ENCODE peak calls at places on chromosomes 7 and 10, in seven cellular contexts. One of them, this sample, is unnamed.

GRCh38 chr10:71342850-71343773 is 24.1 kb downstream of the SLC29A3 start:
- DNase-seq in fibroblast of lung: peak
- DNase-seq in astrocyte: no peak
- DNase-seq in upper lobe of right lung: no peak
- DNase-seq in right lobe of liver: peak
- DNase-seq in Caco-2: peak
- DNase-seq in Panc1: no peak
- DNase-seq in this sample: peak

GRCh38 chr7:2114052-2114451 is 118.7 kb downstream of the MAD1L1 start:
- DNase-seq in Caco-2: no peak
- DNase-seq in upper lobe of right lung: no peak
- DNase-seq in Panc1: no peak
- DNase-seq in fibroblast of lung: peak
- DNase-seq in astrocyte: peak
- DNase-seq in right lobe of liver: no peak
- DNase-seq in this sample: peak

GRCh38 chr10:17212802-17213204 is 11.3 kb upstream of the TRDMT1 start:
- DNase-seq in upper lobe of right lung: no peak
- DNase-seq in astrocyte: no peak
- DNase-seq in fibroblast of lung: no peak
- DNase-seq in right lobe of liver: no peak
- DNase-seq in Panc1: no peak
- DNase-seq in Caco-2: no peak
- DNase-seq in this sample: no peak

GRCh38 chr10:119041332-119041731 is 11.8 kb downstream of the NANOS1 start:
- DNase-seq in upper lobe of right lung: no peak
- DNase-seq in right lobe of liver: no peak
- DNase-seq in Caco-2: no peak
- DNase-seq in fibroblast of lung: no peak
- DNase-seq in astrocyte: no peak
- DNase-seq in Panc1: no peak
- DNase-seq in this sample: no peak

GRCh38 chr7:28135296-28135695 is 45.3 kb downstream of the JAZF1 start:
- DNase-seq in Panc1: no peak
- DNase-seq in astrocyte: no peak
- DNase-seq in upper lobe of right lung: no peak
- DNase-seq in fibroblast of lung: peak
- DNase-seq in right lobe of liver: no peak
- DNase-seq in Caco-2: no peak
- DNase-seq in this sample: no peak

GRCh38 chr7:117949232-117949631 is 76.0 kb upstream of the CTTNBP2 start:
- DNase-seq in right lobe of liver: no peak
- DNase-seq in fibroblast of lung: peak
- DNase-seq in Panc1: no peak
- DNase-seq in upper lobe of right lung: no peak
- DNase-seq in Caco-2: no peak
- DNase-seq in astrocyte: peak
- DNase-seq in this sample: no peak

GRCh38 chr10:75662715-75663114 is 231.3 kb downstream of the LRMDA start:
- DNase-seq in right lobe of liver: peak
- DNase-seq in Caco-2: no peak
- DNase-seq in astrocyte: peak
- DNase-seq in upper lobe of right lung: no peak
- DNase-seq in fibroblast of lung: peak
- DNase-seq in Panc1: no peak
- DNase-seq in this sample: peak

GRCh38 chr7:934469-935320 is 19.8 kb downstream of the ADAP1 start:
- DNase-seq in upper lobe of right lung: peak
- DNase-seq in Caco-2: no peak
- DNase-seq in astrocyte: no peak
- DNase-seq in right lobe of liver: no peak
- DNase-seq in fibroblast of lung: no peak
- DNase-seq in Panc1: no peak
- DNase-seq in this sample: no peak

GRCh38 chr10:128418819-128419218 is 292.6 kb upstream of the MKI67 start:
- DNase-seq in upper lobe of right lung: no peak
- DNase-seq in fibroblast of lung: no peak
- DNase-seq in Panc1: no peak
- DNase-seq in astrocyte: no peak
- DNase-seq in right lobe of liver: no peak
- DNase-seq in Caco-2: no peak
- DNase-seq in this sample: no peak

GRCh38 chr7:29189743-29190201 is 4.8 kb upstream of the CHN2 start:
- DNase-seq in upper lobe of right lung: peak
- DNase-seq in Caco-2: peak
- DNase-seq in astrocyte: peak
- DNase-seq in Panc1: peak
- DNase-seq in right lobe of liver: peak
- DNase-seq in fibroblast of lung: peak
- DNase-seq in this sample: peak

GRCh38 chr7:130365511-130366441 is 14.5 kb upstream of the CPA1 start:
- DNase-seq in fibroblast of lung: peak
- DNase-seq in upper lobe of right lung: no peak
- DNase-seq in Caco-2: peak
- DNase-seq in Panc1: no peak
- DNase-seq in right lobe of liver: no peak
- DNase-seq in astrocyte: peak
- DNase-seq in this sample: peak

GRCh38 chr7:133484135-133484534 is 231.3 kb downstream of the EXOC4 start:
- DNase-seq in astrocyte: peak
- DNase-seq in upper lobe of right lung: no peak
- DNase-seq in fibroblast of lung: peak
- DNase-seq in right lobe of liver: no peak
- DNase-seq in Caco-2: no peak
- DNase-seq in Panc1: no peak
- DNase-seq in this sample: no peak

GRCh38 chr10:70492786-70493659 is 14.5 kb downstream of the PALD1 start:
- DNase-seq in Panc1: no peak
- DNase-seq in Caco-2: no peak
- DNase-seq in fibroblast of lung: peak
- DNase-seq in right lobe of liver: no peak
- DNase-seq in astrocyte: peak
- DNase-seq in upper lobe of right lung: no peak
- DNase-seq in this sample: peak

GRCh38 chr10:54703086-54703485 is 97.9 kb downstream of the PCDH15 start:
- DNase-seq in Caco-2: no peak
- DNase-seq in right lobe of liver: no peak
- DNase-seq in Panc1: no peak
- DNase-seq in astrocyte: peak
- DNase-seq in fibroblast of lung: peak
- DNase-seq in upper lobe of right lung: no peak
- DNase-seq in this sample: no peak

GRCh38 chr7:148173296-148173695 is 417.3 kb upstream of the C7orf33 start:
- DNase-seq in Panc1: no peak
- DNase-seq in fibroblast of lung: no peak
- DNase-seq in upper lobe of right lung: no peak
- DNase-seq in right lobe of liver: no peak
- DNase-seq in Caco-2: no peak
- DNase-seq in astrocyte: no peak
- DNase-seq in this sample: no peak

GRCh38 chr10:111996103-111996502 is 187.5 kb downstream of the GPAM start:
- DNase-seq in fibroblast of lung: no peak
- DNase-seq in astrocyte: no peak
- DNase-seq in right lobe of liver: no peak
- DNase-seq in Caco-2: no peak
- DNase-seq in upper lobe of right lung: no peak
- DNase-seq in Panc1: no peak
- DNase-seq in this sample: no peak

DNA sequence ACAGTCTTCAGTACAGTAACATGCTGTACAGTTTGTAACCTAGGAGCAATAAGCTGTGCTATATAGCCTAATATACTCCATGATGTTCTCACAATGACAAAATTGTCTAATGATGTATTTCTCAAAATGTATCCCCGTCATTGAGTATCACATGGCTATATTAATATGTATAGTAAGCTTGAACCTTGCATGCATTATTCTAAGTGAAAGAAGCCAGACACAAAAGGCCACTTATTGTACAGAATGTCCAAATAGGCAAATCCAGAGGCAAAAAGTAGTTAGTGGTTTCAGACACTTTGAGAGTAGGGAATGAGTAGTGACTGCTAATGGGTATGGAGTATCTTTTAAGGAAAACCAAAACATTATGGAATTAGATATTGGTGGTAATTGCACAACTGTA is 545.1 kb downstream of the ATRNL1 start:
- DNase-seq in right lobe of liver: no peak
- DNase-seq in Caco-2: no peak
- DNase-seq in upper lobe of right lung: no peak
- DNase-seq in Panc1: no peak
- DNase-seq in fibroblast of lung: no peak
- DNase-seq in astrocyte: no peak
- DNase-seq in this sample: no peak
- TF ChIP-seq CTCF in right lobe of liver: no peak
- TF ChIP-seq CTCF in Caco-2: no peak
- TF ChIP-seq CTCF in upper lobe of right lung: no peak
- TF ChIP-seq CTCF in Panc1: no peak
- TF ChIP-seq CTCF in fibroblast of lung: no peak
- TF ChIP-seq CTCF in astrocyte: no peak
- TF ChIP-seq CTCF in this sample: no peak

DNA sequence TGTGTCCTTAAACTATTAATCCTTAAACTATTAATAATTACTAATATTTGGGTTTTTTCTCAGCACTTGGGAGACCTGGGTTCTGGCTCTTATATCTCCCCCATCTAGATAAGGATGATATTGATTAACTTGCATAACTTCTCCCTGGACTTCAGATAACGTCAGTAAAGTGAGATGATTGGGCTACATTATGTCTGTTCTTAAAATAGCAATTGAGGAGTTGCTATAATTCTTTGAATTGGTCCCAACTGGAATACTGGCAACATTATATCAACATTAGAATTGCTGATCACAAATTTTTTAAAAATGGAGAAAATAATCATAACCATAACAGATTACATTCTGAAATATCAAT is 1.9 kb downstream of the APBB1IP start:
- DNase-seq in Panc1: no peak
- DNase-seq in right lobe of liver: no peak
- DNase-seq in upper lobe of right lung: no peak
- DNase-seq in astrocyte: no peak
- DNase-seq in fibroblast of lung: no peak
- DNase-seq in Caco-2: no peak
- DNase-seq in this sample: no peak
- H3K4me3 ChIP-seq in Panc1: no peak
- H3K4me3 ChIP-seq in right lobe of liver: peak
- H3K4me3 ChIP-seq in upper lobe of right lung: peak
- H3K4me3 ChIP-seq in astrocyte: no peak
- H3K4me3 ChIP-seq in fibroblast of lung: no peak
- H3K4me3 ChIP-seq in Caco-2: no peak
- H3K4me3 ChIP-seq in this sample: peak

GRCh38 chr7:48009257-48009656 is 19.6 kb downstream of the SUN3 start:
- DNase-seq in Caco-2: no peak
- DNase-seq in fibroblast of lung: no peak
- DNase-seq in astrocyte: no peak
- DNase-seq in upper lobe of right lung: no peak
- DNase-seq in right lobe of liver: no peak
- DNase-seq in Panc1: no peak
- DNase-seq in this sample: no peak
- TF ChIP-seq CTCF in Caco-2: no peak
- TF ChIP-seq CTCF in fibroblast of lung: no peak
- TF ChIP-seq CTCF in astrocyte: no peak
- TF ChIP-seq CTCF in upper lobe of right lung: no peak
- TF ChIP-seq CTCF in right lobe of liver: no peak
- TF ChIP-seq CTCF in Panc1: no peak
- TF ChIP-seq CTCF in this sample: no peak

GRCh38 chr7:25124485-25125136 is 449 bp downstream of the CYCS start:
- DNase-seq in upper lobe of right lung: no peak
- DNase-seq in Caco-2: peak
- DNase-seq in astrocyte: peak
- DNase-seq in fibroblast of lung: no peak
- DNase-seq in right lobe of liver: peak
- DNase-seq in Panc1: no peak
- DNase-seq in this sample: peak
- H3K4me3 ChIP-seq in upper lobe of right lung: peak
- H3K4me3 ChIP-seq in Caco-2: peak
- H3K4me3 ChIP-seq in astrocyte: peak
- H3K4me3 ChIP-seq in fibroblast of lung: peak
- H3K4me3 ChIP-seq in right lobe of liver: peak
- H3K4me3 ChIP-seq in Panc1: peak
- H3K4me3 ChIP-seq in this sample: peak

GRCh38 chr7:128209229-128210035 is 31.6 kb upstream of the LEP start:
- DNase-seq in fibroblast of lung: peak
- DNase-seq in upper lobe of right lung: peak
- DNase-seq in astrocyte: peak
- DNase-seq in Caco-2: peak
- DNase-seq in Panc1: peak
- DNase-seq in right lobe of liver: peak
- DNase-seq in this sample: peak

GRCh38 chr7:128210590-128211570 is 30.2 kb upstream of the LEP start:
- DNase-seq in right lobe of liver: peak
- DNase-seq in astrocyte: no peak
- DNase-seq in fibroblast of lung: no peak
- DNase-seq in Caco-2: no peak
- DNase-seq in Panc1: no peak
- DNase-seq in upper lobe of right lung: no peak
- DNase-seq in this sample: no peak

GRCh38 chr7:128211626-128212025 is 29.5 kb upstream of the LEP start:
- DNase-seq in astrocyte: no peak
- DNase-seq in Caco-2: no peak
- DNase-seq in fibroblast of lung: no peak
- DNase-seq in Panc1: no peak
- DNase-seq in right lobe of liver: no peak
- DNase-seq in upper lobe of right lung: no peak
- DNase-seq in this sample: no peak

GRCh38 chr7:128207609-128208008 is 33.5 kb upstream of the LEP start:
- DNase-seq in upper lobe of right lung: no peak
- DNase-seq in Panc1: no peak
- DNase-seq in Caco-2: no peak
- DNase-seq in astrocyte: no peak
- DNase-seq in fibroblast of lung: no peak
- DNase-seq in right lobe of liver: no peak
- DNase-seq in this sample: no peak

GRCh38 chr7:128210036-128210347 is 31.1 kb upstream of the LEP start:
- DNase-seq in Panc1: no peak
- DNase-seq in right lobe of liver: peak
- DNase-seq in upper lobe of right lung: no peak
- DNase-seq in fibroblast of lung: no peak
- DNase-seq in astrocyte: no peak
- DNase-seq in Caco-2: no peak
- DNase-seq in this sample: no peak
- TF ChIP-seq CTCF in Panc1: no peak
- TF ChIP-seq CTCF in right lobe of liver: no peak
- TF ChIP-seq CTCF in upper lobe of right lung: no peak
- TF ChIP-seq CTCF in fibroblast of lung: no peak
- TF ChIP-seq CTCF in astrocyte: no peak
- TF ChIP-seq CTCF in Caco-2: no peak
- TF ChIP-seq CTCF in this sample: no peak

GRCh38 chr7:21639206-21639868 is 96.5 kb downstream of the DNAH11 start:
- DNase-seq in Caco-2: no peak
- DNase-seq in right lobe of liver: no peak
- DNase-seq in astrocyte: no peak
- DNase-seq in fibroblast of lung: no peak
- DNase-seq in upper lobe of right lung: no peak
- DNase-seq in Panc1: no peak
- DNase-seq in this sample: no peak
- H3K4me3 ChIP-seq in Caco-2: no peak
- H3K4me3 ChIP-seq in right lobe of liver: no peak
- H3K4me3 ChIP-seq in astrocyte: no peak
- H3K4me3 ChIP-seq in fibroblast of lung: no peak
- H3K4me3 ChIP-seq in upper lobe of right lung: no peak
- H3K4me3 ChIP-seq in Panc1: no peak
- H3K4me3 ChIP-seq in this sample: no peak

GRCh38 chr10:80500572-80501380 is 36.9 kb upstream of the SH2D4B start:
- DNase-seq in fibroblast of lung: no peak
- DNase-seq in astrocyte: no peak
- DNase-seq in Caco-2: no peak
- DNase-seq in upper lobe of right lung: peak
- DNase-seq in Panc1: no peak
- DNase-seq in right lobe of liver: no peak
- DNase-seq in this sample: no peak
- TF ChIP-seq CTCF in fibroblast of lung: no peak
- TF ChIP-seq CTCF in astrocyte: no peak
- TF ChIP-seq CTCF in Caco-2: no peak
- TF ChIP-seq CTCF in upper lobe of right lung: no peak
- TF ChIP-seq CTCF in Panc1: no peak
- TF ChIP-seq CTCF in right lobe of liver: no peak
- TF ChIP-seq CTCF in this sample: no peak

GRCh38 chr7:99392659-99393362 is 15.6 kb downstream of the PDAP1 start:
- DNase-seq in Caco-2: no peak
- DNase-seq in upper lobe of right lung: peak
- DNase-seq in Panc1: no peak
- DNase-seq in fibroblast of lung: peak
- DNase-seq in astrocyte: peak
- DNase-seq in right lobe of liver: peak
- DNase-seq in this sample: peak
- H3K4me3 ChIP-seq in Caco-2: no peak
- H3K4me3 ChIP-seq in upper lobe of right lung: peak
- H3K4me3 ChIP-seq in Panc1: no peak
- H3K4me3 ChIP-seq in fibroblast of lung: no peak
- H3K4me3 ChIP-seq in astrocyte: peak
- H3K4me3 ChIP-seq in right lobe of liver: peak
- H3K4me3 ChIP-seq in this sample: peak

This sample was measured in AG10803.